ENCODE peak calls at places on chromosome X, in six cellular contexts. Z, K, C, T, U and V are unnamed samples.
A peak's percentile ranks its signal among the peaks of the same experiment; 100 is the strongest.

GRCh38 chrX:53166103-53166502 is 58.9 kb downstream of the KDM5C start:
- DNase-seq in Z (no peak), K (no peak), C (no peak), T (no peak), U (no peak), V (no peak)

GRCh38 chrX:16822723-16823122 is 36.5 kb downstream of the TXLNG start:
- DNase-seq in Z (peak; percentile 66), K (peak; percentile 30), C (no peak), T (no peak), U (peak; percentile 82), V (peak; percentile 60)

GRCh38 chrX:14926471-14926870 is 53.2 kb downstream of the MOSPD2 start:
- DNase-seq in Z (no peak), K (no peak), C (no peak), T (no peak), U (no peak), V (no peak)

GRCh38 chrX:110425222-110425621 is 66.6 kb downstream of the RTL9 start:
- DNase-seq in Z (no peak), K (no peak), C (no peak), T (no peak), U (no peak), V (no peak)

GRCh38 chrX:11688201-11688600 is 22.5 kb upstream of the ARHGAP6 start:
- DNase-seq in Z (no peak), K (no peak), C (no peak), T (no peak), U (peak; percentile 3), V (no peak)

GRCh38 chrX:46551494-46552128 is 6.4 kb upstream of the ZNF674 start:
- DNase-seq in Z (no peak), K (no peak), C (no peak), T (no peak), U (peak; percentile 41), V (no peak)

GRCh38 chrX:144730486-144730885 is 516.8 kb upstream of the SPANXN1 start:
- DNase-seq in Z (no peak), K (no peak), C (no peak), T (no peak), U (no peak), V (no peak)

GRCh38 chrX:9320940-9321339 is 143.9 kb upstream of the TBL1X start:
- DNase-seq in Z (no peak), K (no peak), C (no peak), T (no peak), U (no peak), V (no peak)

GRCh38 chrX:13899607-13900006 is 82.7 kb upstream of the GPM6B start:
- DNase-seq in Z (peak; percentile 85), K (no peak), C (no peak), T (no peak), U (peak; percentile 86), V (peak; percentile 42)

GRCh38 chrX:56978172-56978571 is 17.2 kb downstream of the SPIN3 start:
- DNase-seq in Z (peak; percentile 32), K (peak; percentile 44), C (peak; percentile 18), T (no peak), U (peak; percentile 51), V (peak; percentile 12)

GRCh38 chrX:40474205-40474626 is 106.6 kb upstream of the ATP6AP2 start:
- DNase-seq in Z (peak; percentile 12), K (no peak), C (no peak), T (no peak), U (peak; percentile 28), V (no peak)

GRCh38 chrX:40175416-40176255 is 77.9 kb upstream of the BCOR start:
- DNase-seq in Z (peak; percentile 38), K (peak; percentile 84), C (peak; percentile 55), T (peak; percentile 5), U (peak; percentile 75), V (peak; percentile 49)

GRCh38 chrX:132594129-132594528 is 105.3 kb upstream of the MBNL3 start:
- DNase-seq in Z (no peak), K (no peak), C (no peak), T (no peak), U (peak; percentile 51), V (no peak)

GRCh38 chrX:106022238-106022637 is 16.3 kb downstream of the SERPINA7 start:
- DNase-seq in Z (no peak), K (no peak), C (no peak), T (no peak), U (no peak), V (no peak)

GRCh38 chrX:39491548-39492297 is 606.0 kb downstream of the BCOR start:
- DNase-seq in Z (no peak), K (peak; percentile 74), C (no peak), T (no peak), U (no peak), V (no peak)

GRCh38 chrX:31420302-31420701 is 348.5 kb upstream of the FTHL17 start:
- DNase-seq in Z (no peak), K (no peak), C (no peak), T (no peak), U (no peak), V (no peak)

GRCh38 chrX:156004256-156004655 is 6.8 kb downstream of the IL9R start:
- DNase-seq in Z (no peak), K (no peak), C (no peak), T (no peak), U (peak; percentile 45), V (no peak)